ENCODE peak calls at places on chromosome 15, in ten cellular contexts. P, G, I, K, M, U, S, T, N and Y are unnamed samples.

GRCh38 chr15:99442268-99442897 is 123.4 kb upstream of the MEF2A start:
- DNase-seq in K (no peak), N (peak; percentile 87), U (peak; percentile 78), I (peak; percentile 71), M (peak; percentile 92), T (peak; percentile 81), S (no peak), P (no peak), G (peak; percentile 5), Y (no peak)

GRCh38 chr15:98856540-98856907 is 151.1 kb downstream of the PGPEP1L start:
- DNase-seq in I (peak; percentile 75), K (no peak), T (peak; percentile 91), M (peak; percentile 86), N (no peak), S (no peak), G (no peak), U (no peak), P (no peak), Y (no peak)

GRCh38 chr15:28114721-28115622 is 15.9 kb upstream of the OCA2 start:
- DNase-seq in K (no peak), G (no peak), T (no peak), P (no peak), U (no peak), S (no peak), N (no peak), I (peak; percentile 40), M (no peak), Y (no peak)

GRCh38 chr15:83848315-83849050 is 194.6 kb downstream of the ADAMTSL3 start:
- DNase-seq in T (no peak), M (peak; percentile 88), U (peak; percentile 74), N (no peak), P (no peak), I (peak; percentile 75), K (no peak), S (no peak), G (no peak), Y (no peak)

GRCh38 chr15:45307230-45307924 is 55.3 kb downstream of the SLC28A2 start:
- DNase-seq in T (peak; percentile 82), P (peak; percentile 18), I (peak; percentile 11), K (no peak), S (no peak), M (peak; percentile 56), U (no peak), N (no peak), G (no peak), Y (peak; percentile 45)

GRCh38 chr15:75809986-75810750 is 33.1 kb upstream of the UBE2Q2 start:
- DNase-seq in T (peak; percentile 13), M (no peak), G (peak; percentile 60), N (no peak), P (peak; percentile 81), I (no peak), K (peak; percentile 44), S (no peak), U (no peak), Y (peak; percentile 17)

GRCh38 chr15:95712785-95713184 is 617.7 kb upstream of the NR2F2 start:
- DNase-seq in U (no peak), S (no peak), N (no peak), K (no peak), I (no peak), G (no peak), T (peak; percentile 11), M (peak; percentile 34), P (no peak), Y (peak; percentile 54)

GRCh38 chr15:83734487-83734886 is 80.6 kb downstream of the ADAMTSL3 start:
- DNase-seq in T (no peak), N (no peak), S (no peak), M (no peak), U (no peak), K (peak; percentile 24), I (no peak), P (peak; percentile 53), G (peak; percentile 37), Y (no peak)

GRCh38 chr15:63939531-63940130 is 105.9 kb upstream of the HERC1 start:
- DNase-seq in P (no peak), M (peak; percentile 78), K (peak; percentile 36), N (no peak), G (no peak), U (no peak), S (no peak), T (peak; percentile 22), I (peak; percentile 73), Y (no peak)

GRCh38 chr15:95932676-95933075 is 397.8 kb upstream of the NR2F2 start:
- DNase-seq in P (no peak), S (no peak), U (peak; percentile 23), N (no peak), I (peak; percentile 34), T (peak; percentile 88), G (no peak), M (peak; percentile 57), K (no peak), Y (no peak)

GRCh38 chr15:32870240-32871033 is 152.6 kb downstream of the GREM1 start:
- DNase-seq in K (no peak), N (no peak), I (peak; percentile 99), M (no peak), G (no peak), T (peak; percentile 94), U (peak; percentile 72), S (no peak), P (no peak), Y (no peak)

GRCh38 chr15:78103406-78104118 is 11.2 kb downstream of the SH2D7 start:
- DNase-seq in P (no peak), G (no peak), N (peak; percentile 61), U (no peak), T (no peak), K (no peak), S (no peak), M (no peak), I (no peak), Y (no peak)

GRCh38 chr15:90479656-90480055 is 50.1 kb upstream of the CRTC3 start:
- DNase-seq in G (no peak), U (peak; percentile 32), S (peak; percentile 58), M (no peak), P (no peak), T (peak; percentile 35), I (peak; percentile 27), K (peak; percentile 29), N (no peak), Y (no peak)

GRCh38 chr15:87916208-87916607 is 340.3 kb downstream of the NTRK3 start:
- DNase-seq in G (no peak), N (no peak), T (no peak), M (no peak), I (no peak), K (no peak), S (no peak), P (no peak), U (no peak), Y (no peak)

GRCh38 chr15:92395557-92395956 is 1.9 kb downstream of the ST8SIA2 start:
- DNase-seq in N (no peak), P (no peak), G (no peak), T (no peak), S (no peak), K (no peak), I (no peak), U (no peak), M (no peak), Y (no peak)

GRCh38 chr15:60004846-60005351 is 788 bp downstream of the FOXB1 start:
- DNase-seq in N (no peak), G (peak; percentile 24), S (no peak), M (no peak), I (no peak), P (peak; percentile 76), K (no peak), T (no peak), U (no peak), Y (no peak)

GRCh38 chr15:45371546-45371945 is 6.8 kb downstream of the GATM start:
- DNase-seq in K (no peak), S (no peak), P (no peak), T (no peak), M (no peak), I (no peak), G (no peak), N (no peak), U (no peak), Y (no peak)

GRCh38 chr15:48556159-48556897 is 89.2 kb downstream of the FBN1 start:
- DNase-seq in I (no peak), G (no peak), S (no peak), U (no peak), N (no peak), M (no peak), P (no peak), K (no peak), T (no peak), Y (no peak)

GRCh38 chr15:97501291-97501690 is 459.2 kb upstream of the ARRDC4 start:
- DNase-seq in I (no peak), T (no peak), U (no peak), P (no peak), M (no peak), N (no peak), K (no peak), S (no peak), G (no peak), Y (no peak)

GRCh38 chr15:74307827-74308642 is 59.4 kb downstream of the CYP11A1 start:
- DNase-seq in S (no peak), P (peak; percentile 82), N (no peak), U (no peak), I (peak; percentile 47), K (peak; percentile 63), G (peak; percentile 97), T (peak; percentile 47), M (no peak), Y (no peak)
- TF ChIP-seq CTCF in S (peak; percentile 43), P (peak; percentile 70), N (no peak), U (peak; percentile 92), I (peak; percentile 93), K (peak; percentile 62), G (peak; percentile 85), T (peak; percentile 83), M (peak; percentile 87), Y (peak; percentile 93)

GRCh38 chr15:22903427-22903826 is 65.0 kb downstream of the NIPA2 start:
- DNase-seq in S (no peak), P (no peak), M (no peak), N (no peak), G (no peak), U (no peak), K (no peak), I (no peak), T (no peak), Y (no peak)
- TF ChIP-seq CTCF in S (no peak), P (no peak), M (no peak), N (no peak), G (peak; percentile 7), U (no peak), K (no peak), I (no peak), T (no peak), Y (no peak)

DNA sequence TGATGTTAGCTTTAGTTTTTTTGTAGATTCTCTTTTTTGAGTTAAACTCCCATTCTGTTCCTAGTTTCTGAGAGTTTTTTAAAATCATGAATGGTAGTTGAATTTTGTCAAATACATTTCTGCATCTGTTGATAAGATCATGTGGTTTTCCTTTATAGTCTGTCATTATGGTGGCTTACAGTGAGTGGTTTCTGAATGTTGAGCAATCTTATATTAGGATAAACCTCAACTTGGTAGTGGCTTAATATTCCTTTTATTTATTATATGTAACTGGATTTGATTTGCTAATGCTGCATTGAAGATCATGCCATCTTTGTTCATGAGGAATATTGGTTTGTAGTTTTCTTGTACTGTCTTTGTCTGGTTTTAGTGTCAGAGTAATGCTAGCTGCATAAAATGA is 34.9 kb downstream of the NEO1 start:
- DNase-seq in T (no peak), G (no peak), I (no peak), K (no peak), M (no peak), P (no peak), N (no peak), S (no peak), U (no peak), Y (no peak)
- TF ChIP-seq CTCF in T (no peak), G (no peak), I (no peak), K (no peak), M (no peak), P (no peak), N (no peak), S (no peak), U (no peak), Y (no peak)

GRCh38 chr15:69045810-69046209 is 31.3 kb downstream of the NOX5 start:
- DNase-seq in N (no peak), S (no peak), G (peak; percentile 68), T (no peak), K (no peak), U (no peak), P (peak; percentile 22), M (no peak), I (peak; percentile 74), Y (no peak)
- TF ChIP-seq CTCF in N (no peak), S (no peak), G (peak; percentile 59), T (peak; percentile 55), K (no peak), U (peak; percentile 41), P (no peak), M (peak; percentile 20), I (peak; percentile 75), Y (no peak)